ENCODE peak calls at places on chromosomes 5 and 9, in eight cellular contexts. H, Y, M, Q, T, P, O and F are unnamed samples.

GRCh38 chr5:1479581-1480188 is 34.4 kb upstream of the SLC6A3 start:
- DNase-seq in Y (no peak), H (peak), Q (peak), O (peak), T (peak), M (no peak), P (no peak), F (peak)

GRCh38 chr9:36486454-36486932 is 86.2 kb upstream of the MELK start:
- DNase-seq in P (no peak), Q (no peak), H (peak), O (no peak), Y (peak), M (no peak), T (peak), F (peak)

GRCh38 chr5:10030219-10030831 is 219.4 kb downstream of the ATPSCKMT start:
- DNase-seq in O (peak), P (no peak), M (no peak), Q (no peak), Y (no peak), H (peak), T (peak), F (no peak)

GRCh38 chr5:5105531-5105930 is 34.6 kb upstream of the ADAMTS16 start:
- DNase-seq in T (no peak), H (no peak), O (no peak), M (no peak), P (no peak), Y (no peak), Q (no peak), F (no peak)

GRCh38 chr5:123344819-123345426 is 78.3 kb downstream of the CEP120 start:
- DNase-seq in O (peak), Y (peak), M (no peak), H (peak), P (no peak), T (peak), Q (no peak), F (no peak)

GRCh38 chr9:128159073-128159783 is 837 bp upstream of the BBLN start:
- DNase-seq in P (no peak), T (no peak), Y (no peak), H (no peak), O (no peak), Q (no peak), M (no peak), F (peak)

GRCh38 chr9:21788752-21789151 is 13.7 kb upstream of the MTAP start:
- DNase-seq in Y (no peak), M (no peak), Q (no peak), T (peak), H (no peak), P (no peak), O (no peak), F (no peak)

GRCh38 chr5:56763711-56764466 is 51.5 kb upstream of the MAP3K1 start:
- DNase-seq in M (peak), H (peak), O (no peak), P (no peak), T (peak), Q (peak), Y (no peak), F (peak)

GRCh38 chr9:93111371-93112115 is 15.5 kb downstream of the CARD19 start:
- DNase-seq in M (no peak), O (no peak), H (no peak), P (peak), Q (no peak), Y (peak), T (no peak), F (no peak)

GRCh38 chr5:126464959-126465358 is 41.8 kb downstream of the GRAMD2B start:
- DNase-seq in P (no peak), M (no peak), O (peak), H (no peak), T (no peak), Y (no peak), Q (no peak), F (no peak)

GRCh38 chr9:4077499-4078102 is 222.3 kb downstream of the GLIS3 start:
- DNase-seq in M (peak), H (peak), P (peak), O (peak), T (peak), Y (peak), Q (peak), F (no peak)

GRCh38 chr5:138981606-138982005 is 106.5 kb upstream of the LRRTM2 start:
- DNase-seq in O (no peak), T (peak), H (peak), Y (no peak), P (peak), M (no peak), Q (no peak), F (no peak)

GRCh38 chr9:127417130-127418036 is 6.8 kb upstream of the ZNF79 start:
- DNase-seq in H (peak), Q (peak), P (no peak), O (no peak), T (peak), M (peak), Y (no peak), F (no peak)

GRCh38 chr5:132546108-132546507 is 2.8 kb upstream of the IL5 start:
- DNase-seq in Q (no peak), P (no peak), T (no peak), O (no peak), Y (no peak), M (no peak), H (no peak), F (no peak)

GRCh38 chr9:93005876-93006275 is 52.6 kb upstream of the SUSD3 start:
- DNase-seq in M (peak), Y (no peak), Q (no peak), O (no peak), H (no peak), T (no peak), P (no peak), F (no peak)

GRCh38 chr9:27129221-27129620 is 20.2 kb downstream of the TEK start:
- DNase-seq in P (no peak), M (no peak), O (no peak), Y (no peak), H (peak), T (peak), Q (no peak), F (no peak)

GRCh38 chr5:66454186-66455078 is 141.8 kb upstream of the MAST4 start:
- DNase-seq in T (peak), M (no peak), Q (no peak), Y (no peak), O (no peak), H (peak), P (no peak), F (no peak)

GRCh38 chr9:121059998-121060636 is 10.0 kb upstream of the C5 start:
- DNase-seq in O (no peak), P (no peak), Q (peak), Y (no peak), T (peak), M (no peak), H (peak), F (no peak)

GRCh38 chr5:125700380-125700856 is 722.8 kb upstream of the GRAMD2B start:
- DNase-seq in M (no peak), P (no peak), T (peak), Q (no peak), O (no peak), H (peak), Y (no peak), F (no peak)

GRCh38 chr5:124444147-124444775 is 302.2 kb downstream of the ZNF608 start:
- DNase-seq in Y (no peak), P (no peak), M (no peak), H (no peak), Q (no peak), T (no peak), O (no peak), F (no peak)

GRCh38 chr5:170248635-170249227 is 15.9 kb downstream of the C5orf58 start:
- DNase-seq in P (no peak), T (no peak), H (no peak), O (no peak), Y (no peak), M (no peak), Q (no peak), F (no peak)

GRCh38 chr5:115349001-115349817 is 52.8 kb upstream of the CCDC112 start:
- DNase-seq in Q (peak), T (peak), M (peak), P (no peak), Y (no peak), O (no peak), H (peak), F (no peak)

GRCh38 chr5:34552129-34552528 is 104.0 kb upstream of the RAI14 start:
- DNase-seq in Q (no peak), M (peak), O (no peak), P (no peak), H (peak), T (peak), Y (no peak), F (no peak)

GRCh38 chr5:154779105-154779504 is 23.9 kb downstream of the LARP1 start:
- DNase-seq in Q (no peak), T (peak), H (peak), O (no peak), Y (no peak), P (no peak), M (no peak), F (no peak)

GRCh38 chr9:79237861-79238260 is 333.9 kb upstream of the TLE4 start:
- DNase-seq in P (no peak), Q (no peak), H (no peak), O (no peak), T (no peak), Y (no peak), M (no peak), F (no peak)

GRCh38 chr9:79236466-79236865 is 335.3 kb upstream of the TLE4 start:
- DNase-seq in M (no peak), P (no peak), Q (no peak), T (no peak), Y (no peak), H (no peak), O (no peak), F (no peak)

DNA sequence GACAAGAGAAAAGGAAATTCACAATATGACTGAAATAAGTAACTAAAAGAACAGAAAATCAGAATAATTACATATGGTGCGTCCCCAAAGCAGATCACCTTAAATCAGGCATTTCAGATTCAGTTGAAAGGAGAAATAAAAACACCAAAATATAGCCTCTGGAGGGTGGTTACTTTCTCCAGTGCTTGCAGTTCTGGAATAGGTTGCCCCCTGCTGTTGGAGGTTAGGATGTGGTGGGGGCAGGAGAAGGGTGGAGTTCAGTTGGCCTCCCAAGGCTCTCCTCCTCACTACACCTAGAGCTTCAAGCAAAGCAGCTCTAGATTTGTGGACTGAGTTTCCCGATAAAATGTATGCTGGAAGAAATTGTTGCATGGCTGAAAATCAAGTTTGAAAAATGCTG is 338.2 kb upstream of the TLE4 start:
- DNase-seq in O (peak), H (peak), Y (no peak), Q (no peak), M (no peak), T (peak), P (no peak), F (no peak)
- TF ChIP-seq CTCF in O (peak), H (peak), Y (no peak), Q (no peak), M (no peak), T (peak), P (no peak), F (no peak)

GRCh38 chr9:95645992-95646391 is 129.2 kb upstream of the PTCH1 start:
- DNase-seq in O (no peak), M (no peak), Q (no peak), H (no peak), P (no peak), Y (no peak), T (peak), F (no peak)

GRCh38 chr9:95645579-95645978 is 128.8 kb upstream of the PTCH1 start:
- DNase-seq in T (no peak), Y (no peak), O (no peak), Q (no peak), P (no peak), M (no peak), H (no peak), F (no peak)

GRCh38 chr9:95642189-95642588 is 125.4 kb upstream of the PTCH1 start:
- DNase-seq in T (no peak), P (no peak), Q (no peak), O (no peak), Y (no peak), H (no peak), M (no peak), F (no peak)

GRCh38 chr9:95641591-95641990 is 124.8 kb upstream of the PTCH1 start:
- DNase-seq in P (no peak), M (no peak), Q (no peak), Y (no peak), O (no peak), H (peak), T (peak), F (no peak)

GRCh38 chr9:95644377-95644776 is 127.6 kb upstream of the PTCH1 start:
- DNase-seq in Y (no peak), Q (no peak), T (no peak), O (no peak), H (no peak), P (no peak), M (no peak), F (no peak)
- TF ChIP-seq CTCF in Y (no peak), Q (no peak), T (no peak), O (no peak), H (no peak), P (no peak), M (no peak), F (no peak)

GRCh38 chr5:59923465-59923864 is 29.9 kb upstream of the PDE4D start:
- DNase-seq in P (no peak), H (peak), Y (no peak), M (no peak), Q (no peak), T (peak), O (peak), F (no peak)
- TF ChIP-seq CTCF in P (no peak), H (peak), Y (no peak), M (no peak), Q (no peak), T (no peak), O (no peak), F (no peak)

GRCh38 chr5:90290648-90291047 is 118.9 kb downstream of the CETN3 start:
- DNase-seq in O (no peak), H (no peak), Y (no peak), T (no peak), M (no peak), P (no peak), Q (no peak), F (no peak)

GRCh38 chr5:90297045-90297764 is 112.4 kb downstream of the CETN3 start:
- DNase-seq in P (no peak), M (no peak), Q (no peak), T (no peak), H (no peak), Y (no peak), O (no peak), F (no peak)

GRCh38 chr5:90289837-90290236 is 119.7 kb downstream of the CETN3 start:
- DNase-seq in Y (no peak), Q (no peak), T (peak), O (no peak), M (no peak), H (peak), P (no peak), F (no peak)

GRCh38 chr5:90293931-90294330 is 115.6 kb downstream of the CETN3 start:
- DNase-seq in Q (no peak), O (no peak), P (no peak), M (no peak), T (peak), Y (no peak), H (peak), F (no peak)

DNA sequence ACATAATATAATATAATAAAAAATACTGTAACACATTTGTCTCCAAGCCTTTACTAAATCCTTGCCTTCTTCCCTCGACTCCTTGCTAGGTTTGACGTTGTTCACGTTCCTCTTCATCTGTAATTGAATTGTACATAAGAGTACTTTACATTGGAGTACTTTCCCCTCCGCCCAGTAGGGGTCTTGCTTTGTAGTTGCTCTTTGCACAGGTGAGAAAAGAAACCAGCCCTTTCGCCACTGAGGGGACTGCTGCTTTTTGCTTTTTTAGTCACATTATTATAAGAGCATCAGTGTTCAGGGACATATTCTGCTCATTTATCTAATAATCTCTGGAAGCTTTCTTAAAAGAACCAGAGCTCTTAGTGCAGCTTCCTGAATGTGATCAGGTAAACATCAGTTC is 115.0 kb downstream of the CETN3 start:
- DNase-seq in Q (no peak), Y (no peak), O (peak), H (no peak), T (no peak), P (no peak), M (no peak), F (no peak)
- TF ChIP-seq CTCF in Q (no peak), Y (no peak), O (no peak), H (no peak), T (peak), P (no peak), M (no peak), F (no peak)

GRCh38 chr5:38291355-38291754 is 33.0 kb downstream of the EGFLAM start:
- DNase-seq in P (no peak), T (no peak), Q (no peak), O (no peak), H (no peak), M (no peak), Y (no peak), F (no peak)

GRCh38 chr5:38289457-38289856 is 31.1 kb downstream of the EGFLAM start:
- DNase-seq in P (no peak), Y (no peak), H (no peak), Q (no peak), M (no peak), T (no peak), O (no peak), F (no peak)

GRCh38 chr5:38287124-38287523 is 28.8 kb downstream of the EGFLAM start:
- DNase-seq in Y (no peak), Q (no peak), H (no peak), M (no peak), P (no peak), O (no peak), T (no peak), F (no peak)

GRCh38 chr5:38290028-38290653 is 31.8 kb downstream of the EGFLAM start:
- DNase-seq in T (no peak), Y (no peak), P (no peak), Q (no peak), H (no peak), M (no peak), O (no peak), F (no peak)

GRCh38 chr5:38292228-38292627 is 33.9 kb downstream of the EGFLAM start:
- DNase-seq in T (no peak), H (no peak), M (no peak), O (no peak), Y (no peak), Q (no peak), P (no peak), F (no peak)
- TF ChIP-seq CTCF in T (no peak), H (no peak), M (no peak), O (no peak), Y (no peak), Q (no peak), P (no peak), F (no peak)

DNA sequence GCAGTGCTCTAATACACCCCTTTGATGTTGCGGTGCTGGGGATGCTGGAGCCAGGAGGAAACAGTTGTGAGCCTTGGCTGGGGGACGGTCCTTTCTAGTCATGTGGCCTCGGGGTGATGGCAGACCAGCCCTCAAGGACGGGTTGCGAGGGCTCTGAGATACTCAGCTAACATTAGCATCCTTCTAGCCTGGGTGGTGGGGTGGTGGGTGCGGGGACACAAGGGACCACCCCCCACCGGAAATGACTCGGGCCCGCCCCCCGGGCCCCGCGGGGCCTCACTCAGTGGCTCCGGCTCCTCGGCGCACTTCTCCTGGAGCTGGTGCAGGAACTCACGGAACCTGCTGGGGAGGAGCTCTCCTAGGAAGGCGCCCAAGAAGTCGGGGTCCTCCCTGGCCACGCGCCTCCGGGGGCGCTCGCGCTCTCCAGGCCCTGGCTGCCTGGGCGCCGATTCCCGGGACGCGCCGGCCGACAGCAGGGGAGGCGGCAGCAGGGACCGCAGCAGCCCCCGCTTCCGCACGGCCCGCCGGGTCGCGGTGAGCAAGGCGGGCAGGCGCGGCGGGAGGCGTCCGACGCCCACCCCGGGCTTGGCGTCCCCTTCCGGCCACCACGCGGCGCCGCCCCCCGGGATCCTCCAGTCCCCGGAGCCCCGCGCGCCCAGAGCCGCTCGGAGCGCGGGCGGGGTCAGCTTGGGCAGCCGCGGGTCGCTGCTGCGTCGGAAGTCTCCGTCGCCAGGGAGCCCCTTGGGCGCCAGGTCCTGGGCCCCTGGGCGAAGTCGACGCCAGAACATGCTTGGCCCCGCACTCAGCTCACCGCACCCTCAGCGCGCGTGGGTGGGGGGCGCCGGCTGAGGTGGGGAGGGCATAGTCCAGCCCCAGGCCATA is 873 bp downstream of the C9orf50 start:
- DNase-seq in Y (no peak), M (no peak), H (no peak), T (no peak), O (no peak), Q (no peak), P (no peak), F (no peak)
- TF ChIP-seq CTCF in Y (no peak), M (no peak), H (peak), T (no peak), O (no peak), Q (no peak), P (no peak), F (no peak)